ENCODE peak calls at places on chromosomes 2 and 18, in six cellular contexts. One of them, this sample, is unnamed.

GRCh38 chr2:102518170-102518569 is 45.1 kb downstream of the SLC9A4 start:
- DNase-seq in lower lobe of right lung: no peak
- DNase-seq in cardiac muscle cell: no peak
- DNase-seq in heart right ventricle: no peak
- DNase-seq in cardiac fibroblast: no peak
- DNase-seq in left lung: no peak
- DNase-seq in this sample: no peak

GRCh38 chr2:145027073-145027459 is 507.1 kb upstream of the ZEB2 start:
- DNase-seq in lower lobe of right lung: no peak
- DNase-seq in cardiac muscle cell: no peak
- DNase-seq in heart right ventricle: no peak
- DNase-seq in cardiac fibroblast: peak
- DNase-seq in left lung: no peak
- DNase-seq in this sample: peak

GRCh38 chr2:119433636-119434327 is 2.1 kb downstream of the TMEM37 start:
- DNase-seq in lower lobe of right lung: no peak
- DNase-seq in cardiac muscle cell: no peak
- DNase-seq in heart right ventricle: no peak
- DNase-seq in cardiac fibroblast: no peak
- DNase-seq in left lung: no peak
- DNase-seq in this sample: no peak

GRCh38 chr2:127173073-127173472 is 47.0 kb downstream of the CYP27C1 start:
- DNase-seq in lower lobe of right lung: no peak
- DNase-seq in cardiac muscle cell: no peak
- DNase-seq in heart right ventricle: no peak
- DNase-seq in cardiac fibroblast: peak
- DNase-seq in left lung: no peak
- DNase-seq in this sample: no peak

GRCh38 chr18:72727776-72728175 is 140.0 kb downstream of the NETO1 start:
- DNase-seq in lower lobe of right lung: no peak
- DNase-seq in cardiac muscle cell: no peak
- DNase-seq in heart right ventricle: no peak
- DNase-seq in cardiac fibroblast: no peak
- DNase-seq in left lung: no peak
- DNase-seq in this sample: no peak

GRCh38 chr2:119260636-119261497 is 37.2 kb downstream of the STEAP3 start:
- DNase-seq in lower lobe of right lung: no peak
- DNase-seq in cardiac muscle cell: peak
- DNase-seq in heart right ventricle: no peak
- DNase-seq in cardiac fibroblast: peak
- DNase-seq in left lung: no peak
- DNase-seq in this sample: no peak

GRCh38 chr2:118016911-118017310 is 3.0 kb upstream of the CCDC93 start:
- DNase-seq in lower lobe of right lung: peak
- DNase-seq in cardiac muscle cell: no peak
- DNase-seq in heart right ventricle: no peak
- DNase-seq in cardiac fibroblast: no peak
- DNase-seq in left lung: peak
- DNase-seq in this sample: no peak

GRCh38 chr2:200454839-200455801 is 54.7 kb downstream of the KCTD18 start:
- DNase-seq in lower lobe of right lung: no peak
- DNase-seq in cardiac muscle cell: no peak
- DNase-seq in heart right ventricle: no peak
- DNase-seq in cardiac fibroblast: no peak
- DNase-seq in left lung: no peak
- DNase-seq in this sample: no peak

GRCh38 chr2:65638438-65638837 is 206.0 kb upstream of the SPRED2 start:
- DNase-seq in lower lobe of right lung: no peak
- DNase-seq in cardiac muscle cell: no peak
- DNase-seq in heart right ventricle: no peak
- DNase-seq in cardiac fibroblast: no peak
- DNase-seq in left lung: no peak
- DNase-seq in this sample: no peak

GRCh38 chr2:157433335-157433890 is 10.5 kb downstream of the CYTIP start:
- DNase-seq in lower lobe of right lung: no peak
- DNase-seq in cardiac muscle cell: no peak
- DNase-seq in heart right ventricle: no peak
- DNase-seq in cardiac fibroblast: peak
- DNase-seq in left lung: no peak
- DNase-seq in this sample: no peak

GRCh38 chr2:165349181-165349580 is 110.0 kb downstream of the SCN2A start:
- DNase-seq in lower lobe of right lung: no peak
- DNase-seq in cardiac muscle cell: no peak
- DNase-seq in heart right ventricle: no peak
- DNase-seq in cardiac fibroblast: no peak
- DNase-seq in left lung: no peak
- DNase-seq in this sample: no peak

GRCh38 chr2:31240406-31241365 is 6.7 kb downstream of the EHD3 start:
- DNase-seq in lower lobe of right lung: no peak
- DNase-seq in cardiac muscle cell: no peak
- DNase-seq in heart right ventricle: no peak
- DNase-seq in cardiac fibroblast: no peak
- DNase-seq in left lung: no peak
- DNase-seq in this sample: no peak

GRCh38 chr2:3608373-3609278 is 13.7 kb downstream of the COLEC11 start:
- DNase-seq in lower lobe of right lung: no peak
- DNase-seq in cardiac muscle cell: no peak
- DNase-seq in heart right ventricle: no peak
- DNase-seq in cardiac fibroblast: no peak
- DNase-seq in left lung: no peak
- DNase-seq in this sample: no peak

GRCh38 chr18:79399275-79400081 is 3.7 kb downstream of the NFATC1 start:
- DNase-seq in lower lobe of right lung: peak
- DNase-seq in cardiac muscle cell: peak
- DNase-seq in heart right ventricle: no peak
- DNase-seq in cardiac fibroblast: no peak
- DNase-seq in left lung: peak
- DNase-seq in this sample: no peak

GRCh38 chr2:197803033-197803444 is 1.4 kb upstream of the PLCL1 start:
- DNase-seq in lower lobe of right lung: no peak
- DNase-seq in cardiac muscle cell: peak
- DNase-seq in heart right ventricle: no peak
- DNase-seq in cardiac fibroblast: peak
- DNase-seq in left lung: no peak
- DNase-seq in this sample: peak

GRCh38 chr18:44679056-44679911 is 1.4 kb upstream of the SETBP1 start:
- DNase-seq in lower lobe of right lung: peak
- DNase-seq in cardiac muscle cell: peak
- DNase-seq in heart right ventricle: peak
- DNase-seq in cardiac fibroblast: peak
- DNase-seq in left lung: peak
- DNase-seq in this sample: peak
- TF ChIP-seq CTCF in lower lobe of right lung: peak
- TF ChIP-seq CTCF in cardiac muscle cell: peak
- TF ChIP-seq CTCF in heart right ventricle: peak
- TF ChIP-seq CTCF in cardiac fibroblast: peak
- TF ChIP-seq CTCF in left lung: peak
- TF ChIP-seq CTCF in this sample: peak

DNA sequence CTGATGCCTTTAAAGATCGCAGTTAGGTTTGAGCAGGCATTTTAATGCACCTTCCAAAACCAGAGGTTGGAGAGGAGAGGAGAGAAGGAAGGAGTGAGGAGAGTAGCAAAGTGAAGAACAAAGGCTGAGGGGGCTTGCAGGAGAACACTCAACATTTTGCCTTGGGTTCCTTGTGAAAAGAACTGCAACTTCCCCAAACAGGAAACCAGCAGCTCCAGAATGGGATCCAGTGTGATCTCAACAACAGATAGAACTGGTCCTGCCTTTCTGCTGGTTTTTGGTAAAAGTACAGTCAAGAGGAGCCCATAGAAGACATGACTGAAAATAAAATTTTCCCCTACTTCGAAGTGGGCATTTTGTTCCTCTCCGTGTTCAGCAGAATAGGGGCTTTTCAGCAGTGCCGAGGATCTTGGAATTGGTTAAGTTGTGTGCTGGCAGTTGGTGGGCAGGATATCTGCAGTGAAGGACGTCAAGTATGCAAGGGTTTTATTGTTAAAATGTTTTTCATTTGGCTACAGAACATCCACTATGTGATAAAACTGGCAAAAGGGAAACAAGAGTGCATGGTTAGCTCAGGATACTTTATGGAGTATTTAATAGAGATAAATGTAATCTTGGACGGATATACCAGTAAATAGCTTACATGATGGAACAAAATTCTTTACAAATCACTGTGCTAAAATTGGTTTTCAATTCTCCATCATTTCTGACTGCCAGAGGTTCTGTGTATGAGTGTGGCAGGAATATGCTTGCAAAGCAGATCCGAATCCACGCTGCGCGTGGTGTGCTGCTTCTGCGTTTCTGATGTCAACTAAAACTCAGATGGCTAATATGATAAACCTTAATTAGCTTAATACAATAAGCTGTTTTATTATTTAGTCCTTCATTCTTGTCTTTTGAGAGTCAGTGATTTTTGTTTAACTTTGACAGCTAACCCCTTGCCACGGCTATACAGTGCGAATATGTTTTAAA is 1.9 kb downstream of the ZNF532 start:
- DNase-seq in lower lobe of right lung: no peak
- DNase-seq in cardiac muscle cell: no peak
- DNase-seq in heart right ventricle: no peak
- DNase-seq in cardiac fibroblast: peak
- DNase-seq in left lung: no peak
- DNase-seq in this sample: no peak
- H3K4me3 ChIP-seq in lower lobe of right lung: peak
- H3K4me3 ChIP-seq in cardiac muscle cell: peak
- H3K4me3 ChIP-seq in heart right ventricle: peak
- H3K4me3 ChIP-seq in cardiac fibroblast: no peak
- H3K4me3 ChIP-seq in left lung: no peak
- H3K4me3 ChIP-seq in this sample: no peak

GRCh38 chr2:28435796-28436425 is 43.3 kb downstream of the FOSL2 start:
- DNase-seq in lower lobe of right lung: no peak
- DNase-seq in cardiac muscle cell: no peak
- DNase-seq in heart right ventricle: no peak
- DNase-seq in cardiac fibroblast: no peak
- DNase-seq in left lung: no peak
- DNase-seq in this sample: no peak
- TF ChIP-seq CTCF in lower lobe of right lung: no peak
- TF ChIP-seq CTCF in cardiac muscle cell: no peak
- TF ChIP-seq CTCF in heart right ventricle: no peak
- TF ChIP-seq CTCF in cardiac fibroblast: no peak
- TF ChIP-seq CTCF in left lung: no peak
- TF ChIP-seq CTCF in this sample: no peak

GRCh38 chr2:27080140-27080469 is 1.7 kb downstream of the EMILIN1 start:
- DNase-seq in lower lobe of right lung: no peak
- DNase-seq in cardiac muscle cell: no peak
- DNase-seq in heart right ventricle: no peak
- DNase-seq in cardiac fibroblast: no peak
- DNase-seq in left lung: no peak
- DNase-seq in this sample: no peak
- H3K4me3 ChIP-seq in lower lobe of right lung: peak
- H3K4me3 ChIP-seq in cardiac muscle cell: no peak
- H3K4me3 ChIP-seq in heart right ventricle: peak
- H3K4me3 ChIP-seq in cardiac fibroblast: peak
- H3K4me3 ChIP-seq in left lung: peak
- H3K4me3 ChIP-seq in this sample: no peak

DNA sequence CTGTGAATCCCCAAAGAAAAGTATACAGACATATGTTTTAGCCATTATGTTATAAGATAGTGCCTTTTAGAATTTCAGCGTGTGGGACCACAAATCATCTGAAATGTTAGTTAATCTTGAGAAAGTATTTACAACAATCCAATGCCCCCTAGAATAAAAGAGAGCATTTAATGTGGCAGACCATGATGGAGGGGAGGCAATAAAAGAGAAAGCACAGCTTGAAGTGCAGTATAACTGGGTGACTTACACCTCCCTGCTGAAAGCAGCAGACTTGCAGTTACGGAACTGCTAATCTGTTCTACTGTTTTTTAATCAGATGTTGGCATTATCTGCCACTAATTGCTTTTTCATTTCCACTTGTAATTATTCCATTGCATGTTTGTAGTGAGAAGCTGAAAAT is 130.6 kb upstream of the ITGA4 start:
- DNase-seq in lower lobe of right lung: no peak
- DNase-seq in cardiac muscle cell: no peak
- DNase-seq in heart right ventricle: no peak
- DNase-seq in cardiac fibroblast: no peak
- DNase-seq in left lung: no peak
- DNase-seq in this sample: no peak
- TF ChIP-seq CTCF in lower lobe of right lung: no peak
- TF ChIP-seq CTCF in cardiac muscle cell: no peak
- TF ChIP-seq CTCF in heart right ventricle: no peak
- TF ChIP-seq CTCF in cardiac fibroblast: no peak
- TF ChIP-seq CTCF in left lung: no peak
- TF ChIP-seq CTCF in this sample: no peak

DNA sequence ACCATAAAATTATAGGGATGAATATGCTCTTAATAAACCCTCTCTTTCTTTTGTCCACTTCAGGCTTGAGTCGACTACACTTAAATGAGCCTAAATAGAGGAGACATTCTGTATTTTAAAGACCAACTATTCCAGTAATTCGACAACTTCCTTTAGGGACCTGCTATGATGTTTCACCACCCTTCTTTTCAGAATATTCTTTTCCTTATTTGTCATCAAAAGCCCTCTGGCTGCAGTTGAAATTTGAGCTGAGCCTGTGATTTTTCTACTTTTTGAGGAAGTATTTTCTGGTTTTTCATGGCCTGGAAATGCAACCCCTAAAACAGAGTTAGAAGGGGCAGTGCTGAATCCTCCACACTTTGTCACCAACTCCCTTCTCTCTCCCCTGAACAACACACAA is 286.9 kb downstream of the EPHA4 start:
- DNase-seq in lower lobe of right lung: no peak
- DNase-seq in cardiac muscle cell: no peak
- DNase-seq in heart right ventricle: no peak
- DNase-seq in cardiac fibroblast: no peak
- DNase-seq in left lung: no peak
- DNase-seq in this sample: no peak
- H3K4me3 ChIP-seq in lower lobe of right lung: no peak
- H3K4me3 ChIP-seq in cardiac muscle cell: no peak
- H3K4me3 ChIP-seq in heart right ventricle: no peak
- H3K4me3 ChIP-seq in cardiac fibroblast: no peak
- H3K4me3 ChIP-seq in left lung: no peak
- H3K4me3 ChIP-seq in this sample: no peak